ENCODE peak calls at places on chromosome 21, in four cellular contexts. Y is GM12891, U is GM12878, X is K562. K is an unnamed sample.

GRCh38 chr21:28516996-28517592 is 475.6 kb downstream of the LTN1 start:
- DNase-seq in U (peak; percentile 8), X (no peak), Y (peak; percentile 9), K (no peak)

GRCh38 chr21:42678618-42679295 is 25.3 kb downstream of the PDE9A start:
- DNase-seq in X (no peak), Y (no peak), U (no peak), K (no peak)

GRCh38 chr21:33029512-33029921 is 3.8 kb downstream of the OLIG2 start:
- DNase-seq in U (no peak), Y (no peak), X (no peak), K (no peak)

GRCh38 chr21:20040768-20041167 is 957.4 kb upstream of the NCAM2 start:
- DNase-seq in U (no peak), X (no peak), Y (no peak), K (no peak)

GRCh38 chr21:42466700-42467612 is 29.1 kb downstream of the RSPH1 start:
- DNase-seq in X (peak; percentile 63), Y (no peak), U (no peak), K (no peak)

GRCh38 chr21:33403786-33404571 is 766 bp downstream of the IFNGR2 start:
- DNase-seq in U (no peak), Y (peak; percentile 28), X (peak; percentile 71), K (peak; percentile 54)

GRCh38 chr21:42846221-42846620 is 33.1 kb downstream of the WDR4 start:
- DNase-seq in X (no peak), Y (no peak), U (no peak), K (no peak)

GRCh38 chr21:35646606-35647005 is 413.7 kb downstream of the SETD4 start:
- DNase-seq in Y (no peak), U (no peak), X (no peak), K (no peak)

GRCh38 chr21:35658242-35658641 is 402.1 kb downstream of the SETD4 start:
- DNase-seq in U (no peak), Y (no peak), X (no peak), K (peak; percentile 11)

GRCh38 chr21:33729631-33730030 is 87.3 kb downstream of the ITSN1 start:
- DNase-seq in U (no peak), Y (no peak), X (no peak), K (no peak)

GRCh38 chr21:42233067-42233981 is 14.4 kb downstream of the ABCG1 start:
- DNase-seq in U (peak; percentile 82), X (peak; percentile 55), Y (peak; percentile 67), K (peak; percentile 78)

GRCh38 chr21:42468511-42469131 is 27.4 kb downstream of the RSPH1 start:
- DNase-seq in Y (no peak), X (no peak), U (no peak), K (no peak)

GRCh38 chr21:27359141-27359540 is 392.3 kb upstream of the ADAMTS5 start:
- DNase-seq in X (no peak), Y (no peak), U (no peak), K (no peak)

GRCh38 chr21:40504825-40505224 is 342.1 kb downstream of the DSCAM start:
- DNase-seq in U (no peak), X (no peak), Y (no peak), K (no peak)

GRCh38 chr21:28069446-28069845 is 923.2 kb downstream of the LTN1 start:
- DNase-seq in Y (no peak), X (no peak), U (no peak), K (no peak)

GRCh38 chr21:42474043-42474831 is 21.8 kb downstream of the RSPH1 start:
- DNase-seq in X (no peak), U (no peak), Y (no peak), K (no peak)

GRCh38 chr21:43362306-43362927 is 64.5 kb downstream of the SIK1 start:
- DNase-seq in U (no peak), Y (peak; percentile 87), X (no peak), K (no peak)

GRCh38 chr21:43768868-43769167 is 7.3 kb downstream of the CSTB start:
- DNase-seq in X (no peak), U (no peak), Y (no peak), K (no peak)

GRCh38 chr21:41016472-41016871 is 151.5 kb upstream of the BACE2 start:
- DNase-seq in U (no peak), X (no peak), Y (no peak), K (no peak)

GRCh38 chr21:34094949-34095348 is 21.6 kb downstream of the MRPS6 start:
- DNase-seq in X (no peak), U (no peak), Y (no peak), K (no peak)

GRCh38 chr21:19908386-19908785 is 1089.8 kb upstream of the NCAM2 start:
- DNase-seq in U (no peak), Y (no peak), X (no peak), K (no peak)

GRCh38 chr21:35019631-35020032 is 29.5 kb downstream of the RUNX1 start:
- DNase-seq in X (no peak), U (no peak), Y (no peak), K (no peak)

GRCh38 chr21:25635310-25635709 is 3.7 kb upstream of the JAM2 start:
- DNase-seq in X (no peak), U (no peak), Y (no peak), K (no peak)

GRCh38 chr21:29904359-29905282 is 35.2 kb downstream of the GRIK1 start:
- DNase-seq in U (no peak), Y (no peak), X (no peak), K (no peak)

GRCh38 chr21:29748391-29749167 is 191.2 kb downstream of the GRIK1 start:
- DNase-seq in X (no peak), U (no peak), Y (no peak), K (no peak)

GRCh38 chr21:35370671-35371070 is 321.6 kb upstream of the RUNX1 start:
- DNase-seq in X (no peak), U (no peak), Y (no peak), K (no peak)

GRCh38 chr21:34857874-34858273 is 189.1 kb downstream of the CLIC6 start:
- DNase-seq in X (no peak), Y (no peak), U (no peak), K (no peak)

GRCh38 chr21:33685613-33686197 is 43.4 kb downstream of the ITSN1 start:
- DNase-seq in X (no peak), U (no peak), Y (no peak), K (no peak)

GRCh38 chr21:22019766-22020165 is 1021.6 kb downstream of the NCAM2 start:
- DNase-seq in Y (no peak), X (no peak), U (no peak), K (no peak)

GRCh38 chr21:34073749-34074282 is 438 bp downstream of the MRPS6 start:
- DNase-seq in Y (peak; percentile 36), U (no peak), X (peak; percentile 89), K (peak; percentile 29)

GRCh38 chr21:17050646-17051045 is 462.2 kb upstream of the CXADR start:
- DNase-seq in Y (no peak), X (no peak), U (no peak), K (no peak)

GRCh38 chr21:41128981-41129380 is 39.0 kb upstream of the BACE2 start:
- DNase-seq in X (no peak), U (no peak), Y (no peak), K (no peak)

GRCh38 chr21:43365611-43366426 is 61.1 kb downstream of the SIK1 start:
- DNase-seq in Y (no peak), X (no peak), U (no peak), K (no peak)

GRCh38 chr21:38900499-38900898 is 94.8 kb downstream of the ETS2 start:
- DNase-seq in Y (no peak), U (no peak), X (no peak), K (no peak)
- TF ChIP-seq SPI1 in Y (no peak), U (no peak), X (no peak), K (no peak)

GRCh38 chr21:15601390-15601789 is 128.4 kb upstream of the USP25 start:
- DNase-seq in X (no peak), U (no peak), Y (no peak), K (no peak)

DNA sequence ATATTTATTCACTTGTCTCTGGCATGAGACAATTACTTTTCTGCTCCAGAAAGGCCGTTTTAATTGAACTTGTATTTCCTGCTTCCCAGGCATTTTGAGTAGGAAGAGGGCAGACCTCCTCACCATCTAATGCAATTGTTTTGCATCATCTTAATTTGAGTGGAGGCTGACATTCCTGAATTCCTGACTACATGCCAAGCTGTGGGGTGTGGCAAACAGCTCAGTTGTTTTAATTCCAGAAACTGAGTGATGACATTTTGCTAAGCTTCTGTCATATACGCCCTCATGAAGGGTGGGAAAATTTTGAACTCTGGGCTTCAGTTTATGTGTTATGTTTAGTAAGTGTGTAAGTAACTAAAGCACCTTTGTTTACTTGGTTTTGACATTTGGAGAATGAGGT is 125.4 kb upstream of the USP25 start:
- DNase-seq in U (no peak), X (no peak), Y (no peak), K (no peak)
- TF ChIP-seq SPI1 in U (no peak), X (no peak), Y (no peak), K (no peak)

DNA sequence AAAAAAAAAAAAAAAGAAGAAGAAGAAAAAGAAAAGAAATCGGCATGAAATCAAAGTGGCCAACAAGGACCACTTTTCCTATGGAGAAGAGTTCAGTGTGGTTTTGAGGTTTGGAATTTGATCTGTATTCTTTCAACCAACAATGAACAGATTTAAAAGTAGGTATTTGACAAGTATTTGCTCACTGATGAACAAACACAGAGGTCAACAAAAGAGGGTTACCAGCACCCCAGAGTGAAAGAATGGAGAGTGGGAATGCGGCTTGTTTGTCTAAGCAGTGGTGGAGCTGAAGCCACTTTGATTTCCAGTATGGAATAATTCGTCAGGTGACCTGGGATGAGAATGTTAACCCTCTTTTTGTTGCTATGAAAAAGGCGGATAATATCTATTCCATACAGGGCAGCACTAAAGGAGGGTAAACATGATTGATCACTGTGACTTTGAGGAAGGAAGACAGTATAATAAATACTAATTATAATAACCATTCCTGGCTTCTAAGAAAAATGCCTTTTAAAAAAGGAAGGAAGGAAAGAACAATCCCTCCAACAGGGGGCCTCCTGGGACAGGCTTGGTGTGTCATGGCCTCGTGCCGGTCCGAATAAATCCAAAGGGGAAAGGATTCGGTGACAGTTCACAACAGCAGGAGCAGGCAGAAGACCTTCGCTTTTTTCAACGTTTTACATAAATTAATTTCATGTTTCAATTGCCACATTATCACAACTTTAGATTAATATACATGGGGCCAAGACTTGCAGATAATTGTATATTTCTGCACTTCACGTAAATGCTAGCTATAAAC is 37.2 kb upstream of the SIM2 start:
- DNase-seq in U (no peak), Y (no peak), X (peak; percentile 35), K (peak; percentile 12)
- TF ChIP-seq SPI1 in U (no peak), Y (no peak), X (no peak), K (no peak)

GRCh38 chr21:31730687-31731111 is 1.2 kb downstream of the SCAF4 start:
- DNase-seq in U (no peak), Y (no peak), X (no peak), K (no peak)

GRCh38 chr21:31732538-31732864 is 583 bp upstream of the SCAF4 start:
- DNase-seq in Y (no peak), U (no peak), X (no peak), K (no peak)

GRCh38 chr21:31731802-31732537 is at the start of gene SCAF4:
- DNase-seq in U (peak; percentile 28), Y (peak; percentile 85), X (peak; percentile 94), K (peak; percentile 84)

GRCh38 chr21:31729622-31730343 is 2.1 kb downstream of the SCAF4 start:
- DNase-seq in X (no peak), U (no peak), Y (no peak), K (no peak)

GRCh38 chr21:31731112-31731801 is 661 bp downstream of the SCAF4 start:
- DNase-seq in Y (peak; percentile 35), X (peak; percentile 79), U (no peak), K (peak; percentile 46)
- TF ChIP-seq SPI1 in Y (no peak), X (no peak), U (no peak), K (no peak)